ENCODE peak calls at places on chromosomes 16 and 17, in five cellular contexts. One of them, this sample, is unnamed.
A peak's percentile ranks its signal among the peaks of the same experiment; 100 is the strongest.

GRCh38 chr16:55532227-55532626 is 23.4 kb downstream of the LPCAT2 start:
- DNase-seq in CD4-positive, alpha-beta memory T cell: no peak
- DNase-seq in adrenal gland: no peak
- DNase-seq in naive thymus-derived CD4-positive, alpha-beta T cell: no peak
- DNase-seq in psoas muscle: no peak
- DNase-seq in this sample: no peak

GRCh38 chr17:71975331-71975801 is 145.5 kb upstream of the SOX9 start:
- DNase-seq in CD4-positive, alpha-beta memory T cell: no peak
- DNase-seq in adrenal gland: peak; percentile 52
- DNase-seq in naive thymus-derived CD4-positive, alpha-beta T cell: no peak
- DNase-seq in psoas muscle: peak; percentile 83
- DNase-seq in this sample: no peak

GRCh38 chr16:46961373-46962353 is 11.8 kb downstream of the DNAJA2 start:
- DNase-seq in CD4-positive, alpha-beta memory T cell: peak; percentile 38
- DNase-seq in adrenal gland: no peak
- DNase-seq in naive thymus-derived CD4-positive, alpha-beta T cell: no peak
- DNase-seq in psoas muscle: no peak
- DNase-seq in this sample: peak; percentile 62

GRCh38 chr17:79845601-79845949 is 6.3 kb upstream of the CBX4 start:
- DNase-seq in CD4-positive, alpha-beta memory T cell: no peak
- DNase-seq in adrenal gland: no peak
- DNase-seq in naive thymus-derived CD4-positive, alpha-beta T cell: no peak
- DNase-seq in psoas muscle: no peak
- DNase-seq in this sample: no peak

GRCh38 chr17:43309505-43310329 is 75.9 kb upstream of the RNU2-1 start:
- DNase-seq in CD4-positive, alpha-beta memory T cell: peak; percentile 8
- DNase-seq in adrenal gland: peak; percentile 45
- DNase-seq in naive thymus-derived CD4-positive, alpha-beta T cell: no peak
- DNase-seq in psoas muscle: no peak
- DNase-seq in this sample: no peak

GRCh38 chr16:65889533-65889966 is 476.9 kb upstream of the CDH5 start:
- DNase-seq in CD4-positive, alpha-beta memory T cell: no peak
- DNase-seq in adrenal gland: no peak
- DNase-seq in naive thymus-derived CD4-positive, alpha-beta T cell: no peak
- DNase-seq in psoas muscle: no peak
- DNase-seq in this sample: no peak

GRCh38 chr17:33112763-33113162 is 121.1 kb downstream of the SPACA3 start:
- DNase-seq in CD4-positive, alpha-beta memory T cell: no peak
- DNase-seq in adrenal gland: no peak
- DNase-seq in naive thymus-derived CD4-positive, alpha-beta T cell: no peak
- DNase-seq in psoas muscle: no peak
- DNase-seq in this sample: no peak

GRCh38 chr17:43367588-43368242 is 31.1 kb upstream of the ARL4D start:
- DNase-seq in CD4-positive, alpha-beta memory T cell: no peak
- DNase-seq in adrenal gland: no peak
- DNase-seq in naive thymus-derived CD4-positive, alpha-beta T cell: no peak
- DNase-seq in psoas muscle: no peak
- DNase-seq in this sample: no peak

GRCh38 chr17:42038221-42038973 is 12.0 kb downstream of the C17orf113 start:
- DNase-seq in CD4-positive, alpha-beta memory T cell: no peak
- DNase-seq in adrenal gland: no peak
- DNase-seq in naive thymus-derived CD4-positive, alpha-beta T cell: no peak
- DNase-seq in psoas muscle: no peak
- DNase-seq in this sample: no peak

GRCh38 chr16:2924901-2925820 is 13.4 kb downstream of the FLYWCH1 start:
- DNase-seq in CD4-positive, alpha-beta memory T cell: no peak
- DNase-seq in adrenal gland: no peak
- DNase-seq in naive thymus-derived CD4-positive, alpha-beta T cell: no peak
- DNase-seq in psoas muscle: no peak
- DNase-seq in this sample: no peak

GRCh38 chr17:72714357-72714966 is 378.0 kb downstream of the SLC39A11 start:
- DNase-seq in CD4-positive, alpha-beta memory T cell: no peak
- DNase-seq in adrenal gland: no peak
- DNase-seq in naive thymus-derived CD4-positive, alpha-beta T cell: no peak
- DNase-seq in psoas muscle: no peak
- DNase-seq in this sample: no peak

GRCh38 chr16:2015117-2015946 is 4.3 kb upstream of the NPW start:
- DNase-seq in CD4-positive, alpha-beta memory T cell: no peak
- DNase-seq in adrenal gland: no peak
- DNase-seq in naive thymus-derived CD4-positive, alpha-beta T cell: no peak
- DNase-seq in psoas muscle: peak; percentile 46
- DNase-seq in this sample: no peak

GRCh38 chr17:36679815-36680467 is 78.6 kb downstream of the MRM1 start:
- DNase-seq in CD4-positive, alpha-beta memory T cell: no peak
- DNase-seq in adrenal gland: no peak
- DNase-seq in naive thymus-derived CD4-positive, alpha-beta T cell: no peak
- DNase-seq in psoas muscle: no peak
- DNase-seq in this sample: no peak

GRCh38 chr16:4353675-4354074 is 2.6 kb upstream of the PAM16 start:
- DNase-seq in CD4-positive, alpha-beta memory T cell: no peak
- DNase-seq in adrenal gland: no peak
- DNase-seq in naive thymus-derived CD4-positive, alpha-beta T cell: no peak
- DNase-seq in psoas muscle: no peak
- DNase-seq in this sample: no peak

GRCh38 chr16:80459331-80459777 is 81.4 kb upstream of the DYNLRB2 start:
- DNase-seq in CD4-positive, alpha-beta memory T cell: no peak
- DNase-seq in adrenal gland: no peak
- DNase-seq in naive thymus-derived CD4-positive, alpha-beta T cell: no peak
- DNase-seq in psoas muscle: no peak
- DNase-seq in this sample: no peak

GRCh38 chr17:80879723-80880649 is 111.7 kb upstream of the CHMP6 start:
- DNase-seq in CD4-positive, alpha-beta memory T cell: no peak
- DNase-seq in adrenal gland: no peak
- DNase-seq in naive thymus-derived CD4-positive, alpha-beta T cell: no peak
- DNase-seq in psoas muscle: peak; percentile 55
- DNase-seq in this sample: no peak

GRCh38 chr17:2400877-2401425 is at the start of gene MNT:
- DNase-seq in CD4-positive, alpha-beta memory T cell: peak; percentile 96
- DNase-seq in adrenal gland: peak; percentile 97
- DNase-seq in naive thymus-derived CD4-positive, alpha-beta T cell: peak; percentile 97
- DNase-seq in psoas muscle: peak; percentile 97
- DNase-seq in this sample: peak; percentile 91

GRCh38 chr17:2398655-2399571 is 1.9 kb downstream of the MNT start:
- DNase-seq in CD4-positive, alpha-beta memory T cell: peak; percentile 66
- DNase-seq in adrenal gland: peak; percentile 84
- DNase-seq in naive thymus-derived CD4-positive, alpha-beta T cell: peak; percentile 46
- DNase-seq in psoas muscle: peak; percentile 81
- DNase-seq in this sample: peak; percentile 78

GRCh38 chr17:2400474-2400866 is 390 bp downstream of the MNT start:
- DNase-seq in CD4-positive, alpha-beta memory T cell: peak; percentile 65
- DNase-seq in adrenal gland: no peak
- DNase-seq in naive thymus-derived CD4-positive, alpha-beta T cell: peak; percentile 60
- DNase-seq in psoas muscle: peak; percentile 78
- DNase-seq in this sample: peak; percentile 70

GRCh38 chr17:2398188-2398587 is 2.7 kb downstream of the MNT start:
- DNase-seq in CD4-positive, alpha-beta memory T cell: no peak
- DNase-seq in adrenal gland: no peak
- DNase-seq in naive thymus-derived CD4-positive, alpha-beta T cell: no peak
- DNase-seq in psoas muscle: no peak
- DNase-seq in this sample: no peak

GRCh38 chr17:2399572-2400473 is 1.0 kb downstream of the MNT start:
- DNase-seq in CD4-positive, alpha-beta memory T cell: peak; percentile 95
- DNase-seq in adrenal gland: peak; percentile 98
- DNase-seq in naive thymus-derived CD4-positive, alpha-beta T cell: peak; percentile 91
- DNase-seq in psoas muscle: peak; percentile 98
- DNase-seq in this sample: peak; percentile 93
- H3K4me1 ChIP-seq in CD4-positive, alpha-beta memory T cell: peaks cover 53% of the 10 kb centered on the region
- H3K4me1 ChIP-seq in adrenal gland: peaks cover 68% of the 10 kb centered on the region
- H3K4me1 ChIP-seq in naive thymus-derived CD4-positive, alpha-beta T cell: peaks cover 42% of the 10 kb centered on the region
- H3K4me1 ChIP-seq in psoas muscle: peaks cover 60% of the 10 kb centered on the region
- H3K4me1 ChIP-seq in this sample: peaks cover 56% of the 10 kb centered on the region

GRCh38 chr17:51258756-51259573 is 884 bp downstream of the MBTD1 start:
- DNase-seq in CD4-positive, alpha-beta memory T cell: no peak
- DNase-seq in adrenal gland: peak; percentile 67
- DNase-seq in naive thymus-derived CD4-positive, alpha-beta T cell: no peak
- DNase-seq in psoas muscle: no peak
- DNase-seq in this sample: peak; percentile 8

GRCh38 chr17:51256101-51256500 is 3.7 kb downstream of the MBTD1 start:
- DNase-seq in CD4-positive, alpha-beta memory T cell: no peak
- DNase-seq in adrenal gland: no peak
- DNase-seq in naive thymus-derived CD4-positive, alpha-beta T cell: no peak
- DNase-seq in psoas muscle: no peak
- DNase-seq in this sample: no peak

GRCh38 chr17:51255673-51256072 is 4.2 kb downstream of the MBTD1 start:
- DNase-seq in CD4-positive, alpha-beta memory T cell: no peak
- DNase-seq in adrenal gland: no peak
- DNase-seq in naive thymus-derived CD4-positive, alpha-beta T cell: no peak
- DNase-seq in psoas muscle: no peak
- DNase-seq in this sample: no peak

GRCh38 chr17:51259574-51260236 is at the start of gene MBTD1:
- DNase-seq in CD4-positive, alpha-beta memory T cell: peak; percentile 97
- DNase-seq in adrenal gland: peak; percentile 98
- DNase-seq in naive thymus-derived CD4-positive, alpha-beta T cell: peak; percentile 98
- DNase-seq in psoas muscle: peak; percentile 97
- DNase-seq in this sample: peak; percentile 94

GRCh38 chr17:51257150-51258081 is 2.4 kb downstream of the MBTD1 start:
- DNase-seq in CD4-positive, alpha-beta memory T cell: no peak
- DNase-seq in adrenal gland: no peak
- DNase-seq in naive thymus-derived CD4-positive, alpha-beta T cell: no peak
- DNase-seq in psoas muscle: no peak
- DNase-seq in this sample: no peak
- H3K4me1 ChIP-seq in CD4-positive, alpha-beta memory T cell: peaks cover 64% of the 10 kb centered on the region
- H3K4me1 ChIP-seq in adrenal gland: peaks cover 41% of the 10 kb centered on the region
- H3K4me1 ChIP-seq in naive thymus-derived CD4-positive, alpha-beta T cell: peaks cover 32% of the 10 kb centered on the region
- H3K4me1 ChIP-seq in psoas muscle: peaks cover 36% of the 10 kb centered on the region
- H3K4me1 ChIP-seq in this sample: peaks cover 46% of the 10 kb centered on the region

GRCh38 chr16:50489187-50489586 is 59.0 kb upstream of the NKD1 start:
- DNase-seq in CD4-positive, alpha-beta memory T cell: no peak
- DNase-seq in adrenal gland: no peak
- DNase-seq in naive thymus-derived CD4-positive, alpha-beta T cell: no peak
- DNase-seq in psoas muscle: no peak
- DNase-seq in this sample: no peak

GRCh38 chr16:50482271-50482670 is 65.9 kb upstream of the NKD1 start:
- DNase-seq in CD4-positive, alpha-beta memory T cell: no peak
- DNase-seq in adrenal gland: no peak
- DNase-seq in naive thymus-derived CD4-positive, alpha-beta T cell: no peak
- DNase-seq in psoas muscle: no peak
- DNase-seq in this sample: no peak

GRCh38 chr16:50487528-50487927 is 60.7 kb upstream of the NKD1 start:
- DNase-seq in CD4-positive, alpha-beta memory T cell: no peak
- DNase-seq in adrenal gland: no peak
- DNase-seq in naive thymus-derived CD4-positive, alpha-beta T cell: no peak
- DNase-seq in psoas muscle: no peak
- DNase-seq in this sample: no peak

GRCh38 chr16:50480206-50480605 is 68.0 kb upstream of the NKD1 start:
- DNase-seq in CD4-positive, alpha-beta memory T cell: no peak
- DNase-seq in adrenal gland: no peak
- DNase-seq in naive thymus-derived CD4-positive, alpha-beta T cell: no peak
- DNase-seq in psoas muscle: no peak
- DNase-seq in this sample: no peak

GRCh38 chr16:50485232-50485631 is 63.0 kb upstream of the NKD1 start:
- DNase-seq in CD4-positive, alpha-beta memory T cell: no peak
- DNase-seq in adrenal gland: no peak
- DNase-seq in naive thymus-derived CD4-positive, alpha-beta T cell: no peak
- DNase-seq in psoas muscle: no peak
- DNase-seq in this sample: no peak
- H3K4me1 ChIP-seq in CD4-positive, alpha-beta memory T cell: no peaks in the 10 kb centered on the region
- H3K4me1 ChIP-seq in adrenal gland: no peaks in the 10 kb centered on the region
- H3K4me1 ChIP-seq in naive thymus-derived CD4-positive, alpha-beta T cell: no peaks in the 10 kb centered on the region
- H3K4me1 ChIP-seq in psoas muscle: no peaks in the 10 kb centered on the region
- H3K4me1 ChIP-seq in this sample: no peaks in the 10 kb centered on the region

GRCh38 chr16:58125781-58126335 is 3.3 kb downstream of the CFAP20 start:
- DNase-seq in CD4-positive, alpha-beta memory T cell: peak; percentile 9
- DNase-seq in adrenal gland: no peak
- DNase-seq in naive thymus-derived CD4-positive, alpha-beta T cell: no peak
- DNase-seq in psoas muscle: no peak
- DNase-seq in this sample: no peak

GRCh38 chr16:58126451-58126968 is 2.7 kb downstream of the CFAP20 start:
- DNase-seq in CD4-positive, alpha-beta memory T cell: no peak
- DNase-seq in adrenal gland: no peak
- DNase-seq in naive thymus-derived CD4-positive, alpha-beta T cell: no peak
- DNase-seq in psoas muscle: no peak
- DNase-seq in this sample: no peak

GRCh38 chr16:58124601-58124915 is 4.6 kb downstream of the CFAP20 start:
- DNase-seq in CD4-positive, alpha-beta memory T cell: no peak
- DNase-seq in adrenal gland: no peak
- DNase-seq in naive thymus-derived CD4-positive, alpha-beta T cell: no peak
- DNase-seq in psoas muscle: no peak
- DNase-seq in this sample: no peak

GRCh38 chr16:58125041-58125440 is 4.1 kb downstream of the CFAP20 start:
- DNase-seq in CD4-positive, alpha-beta memory T cell: no peak
- DNase-seq in adrenal gland: no peak
- DNase-seq in naive thymus-derived CD4-positive, alpha-beta T cell: no peak
- DNase-seq in psoas muscle: no peak
- DNase-seq in this sample: no peak

DNA sequence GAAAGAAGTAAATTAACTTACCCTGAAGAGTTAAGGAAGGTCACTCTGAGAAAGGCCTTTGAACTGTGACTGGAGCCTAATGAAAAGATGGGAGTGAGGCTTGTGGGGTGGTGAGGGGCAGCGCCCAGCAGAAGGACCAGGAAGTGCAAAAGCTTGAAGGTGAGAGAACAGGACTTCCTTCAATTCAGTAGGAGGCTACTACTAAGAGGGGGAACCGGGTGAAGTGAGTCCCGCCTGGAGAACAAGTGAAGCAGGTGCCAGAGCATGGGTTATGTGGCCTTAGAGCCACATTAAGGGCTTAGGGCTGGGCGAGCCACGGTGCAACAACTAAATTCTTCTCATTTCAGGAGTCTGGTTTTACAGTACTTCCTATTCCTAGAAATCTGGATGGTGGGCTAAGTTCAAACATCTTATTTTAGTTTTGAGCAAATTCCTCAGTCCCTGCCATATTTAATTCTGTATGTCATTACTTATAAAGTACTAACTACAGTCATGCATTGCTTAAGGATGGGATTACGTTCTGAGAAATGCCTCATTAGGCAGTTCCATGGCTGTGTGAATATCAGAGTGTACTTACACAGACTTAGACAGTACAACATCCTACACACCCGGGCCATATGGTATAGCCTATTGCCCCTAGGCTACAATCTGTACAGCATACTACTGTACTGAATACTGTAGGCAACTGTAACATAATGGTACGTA is 5.1 kb downstream of the CFAP20 start:
- DNase-seq in CD4-positive, alpha-beta memory T cell: no peak
- DNase-seq in adrenal gland: no peak
- DNase-seq in naive thymus-derived CD4-positive, alpha-beta T cell: no peak
- DNase-seq in psoas muscle: no peak
- DNase-seq in this sample: no peak
- H3K4me1 ChIP-seq in CD4-positive, alpha-beta memory T cell: peaks cover 64% of the 10 kb centered on the region
- H3K4me1 ChIP-seq in adrenal gland: peaks cover 81% of the 10 kb centered on the region
- H3K4me1 ChIP-seq in naive thymus-derived CD4-positive, alpha-beta T cell: peaks cover 27% of the 10 kb centered on the region
- H3K4me1 ChIP-seq in psoas muscle: peaks cover 45% of the 10 kb centered on the region
- H3K4me1 ChIP-seq in this sample: peaks cover 58% of the 10 kb centered on the region

GRCh38 chr16:82992826-82993225 is 366.1 kb downstream of the CDH13 start:
- DNase-seq in CD4-positive, alpha-beta memory T cell: no peak
- DNase-seq in adrenal gland: no peak
- DNase-seq in naive thymus-derived CD4-positive, alpha-beta T cell: no peak
- DNase-seq in psoas muscle: no peak
- DNase-seq in this sample: no peak
- H3K4me1 ChIP-seq in CD4-positive, alpha-beta memory T cell: peaks cover 6% of the 10 kb centered on the region
- H3K4me1 ChIP-seq in adrenal gland: peaks cover 13% of the 10 kb centered on the region
- H3K4me1 ChIP-seq in naive thymus-derived CD4-positive, alpha-beta T cell: no peaks in the 10 kb centered on the region
- H3K4me1 ChIP-seq in psoas muscle: peaks cover 4% of the 10 kb centered on the region
- H3K4me1 ChIP-seq in this sample: no peaks in the 10 kb centered on the region